ENCODE peak calls at places on chromosomes 13 and 19, in eight cellular contexts. A is ascending aorta, P is left ventricle myocardium inferior, E is IMR-90, M is uterus, N is AG04450, Z is tibial artery, L is PC-3. S is an unnamed sample.

GRCh38 chr13:51945149-51945548 is 66.1 kb downstream of the ATP7B start:
- DNase-seq in L (no peak), N (no peak), Z (no peak), A (no peak), M (no peak), P (no peak), E (no peak), S (no peak)

GRCh38 chr13:48163066-48163465 is 68.2 kb upstream of the MED4 start:
- DNase-seq in Z (no peak), P (no peak), N (no peak), E (no peak), M (no peak), A (no peak), L (no peak), S (no peak)

GRCh38 chr13:30504081-30504480 is 38.3 kb upstream of the HMGB1 start:
- DNase-seq in A (no peak), L (no peak), N (no peak), Z (no peak), E (peak; percentile 31), P (no peak), M (no peak), S (no peak)

GRCh38 chr19:2798158-2798685 is 12.9 kb downstream of the THOP1 start:
- DNase-seq in M (no peak), N (no peak), L (no peak), P (no peak), E (no peak), Z (no peak), A (no peak), S (no peak)

GRCh38 chr19:34957830-34958751 is 5.9 kb downstream of the ZNF792 start:
- DNase-seq in E (no peak), Z (no peak), N (no peak), L (no peak), P (no peak), M (no peak), A (no peak), S (no peak)

GRCh38 chr19:18418725-18419194 is 438 bp upstream of the SSBP4 start:
- DNase-seq in E (no peak), N (no peak), L (no peak), A (peak; percentile 81), P (no peak), Z (peak; percentile 65), M (no peak), S (no peak)

GRCh38 chr19:32924200-32924599 is 47.6 kb downstream of the CEP89 start:
- DNase-seq in L (peak; percentile 40), P (no peak), A (peak; percentile 38), M (no peak), Z (no peak), E (peak; percentile 59), N (peak; percentile 8), S (no peak)

GRCh38 chr13:40672310-40673060 is 6.0 kb upstream of the FOXO1 start:
- DNase-seq in E (peak; percentile 70), Z (no peak), L (peak; percentile 88), P (no peak), A (no peak), M (no peak), N (peak; percentile 15), S (peak; percentile 39)

GRCh38 chr13:48268019-48268418 is 35.0 kb downstream of the ITM2B start:
- DNase-seq in N (no peak), Z (no peak), E (no peak), L (no peak), A (no peak), M (no peak), P (no peak), S (no peak)

DNA sequence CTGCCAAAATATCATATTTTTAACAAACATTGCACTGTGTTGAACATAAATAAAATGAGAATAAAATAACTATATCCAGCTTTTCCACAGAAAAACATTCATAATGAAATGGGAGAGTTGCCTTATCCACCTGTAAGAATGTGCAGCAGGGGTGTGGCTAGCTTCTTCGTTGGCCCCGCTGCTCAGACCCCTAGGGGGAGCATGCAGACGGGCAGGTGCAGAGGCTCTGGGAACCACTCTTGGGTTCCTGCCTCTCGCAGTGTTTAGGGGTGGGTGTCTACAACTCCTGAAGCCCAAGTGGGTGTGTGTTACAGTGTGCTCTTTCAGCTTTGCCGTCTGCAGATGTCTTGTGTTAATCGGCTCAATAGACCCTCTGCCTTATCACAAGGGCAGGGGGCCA is 121.7 kb downstream of the SLITRK5 start:
- DNase-seq in Z (no peak), P (no peak), N (no peak), M (no peak), L (no peak), A (no peak), E (no peak), S (no peak)
- TF ChIP-seq CTCF in Z (no peak), P (no peak), N (no peak), M (no peak), L (no peak), A (no peak), E (no peak), S (no peak)

GRCh38 chr19:53908106-53908932 is 759 bp upstream of the CACNG7 start:
- DNase-seq in E (peak; percentile 40), P (no peak), M (peak; percentile 26), N (peak; percentile 13), A (no peak), Z (no peak), L (peak; percentile 58), S (no peak)

GRCh38 chr19:53907690-53908089 is 1.4 kb upstream of the CACNG7 start:
- DNase-seq in N (no peak), E (no peak), Z (no peak), L (no peak), P (no peak), A (no peak), M (no peak), S (no peak)

GRCh38 chr19:53909471-53910169 is 542 bp downstream of the CACNG7 start:
- DNase-seq in L (no peak), A (no peak), P (no peak), E (no peak), Z (no peak), M (no peak), N (no peak), S (no peak)

GRCh38 chr19:53910170-53910518 is 1.1 kb downstream of the CACNG7 start:
- DNase-seq in A (no peak), E (no peak), L (no peak), P (no peak), Z (no peak), M (no peak), N (no peak), S (no peak)

DNA sequence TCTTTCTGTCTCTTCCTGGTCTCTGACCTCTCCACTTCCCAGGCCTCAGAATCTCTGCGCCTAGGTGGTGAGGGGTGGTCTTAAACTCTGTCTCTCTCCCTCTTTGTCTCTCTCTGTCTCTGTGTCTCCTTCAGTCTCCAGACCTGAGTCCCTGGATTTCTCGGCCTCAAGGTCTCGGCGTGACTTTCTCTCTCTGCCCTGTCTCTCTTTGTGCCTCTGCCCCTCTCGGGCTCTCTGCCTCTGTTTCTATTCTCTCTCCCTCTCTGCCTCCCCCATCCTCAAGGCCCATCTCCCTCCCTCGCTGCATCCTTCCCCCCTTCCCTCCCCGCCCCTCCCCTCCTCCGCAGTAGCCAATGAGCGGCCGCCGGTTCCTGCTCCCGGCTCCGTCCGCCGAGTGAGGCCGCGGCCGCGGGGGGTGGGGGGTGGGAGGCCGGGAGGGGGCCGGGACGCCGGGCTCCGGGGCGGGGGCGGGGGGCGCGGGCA is at the start of gene CACNG7:
- DNase-seq in Z (no peak), E (no peak), L (no peak), M (no peak), A (no peak), N (no peak), P (no peak), S (no peak)
- H3K4me3 ChIP-seq in Z (no peak within 1 kb of the TSS), E (peak within 1 kb of the TSS; percentile 61), L (no peak within 1 kb of the TSS), M (no peak within 1 kb of the TSS), A (peak within 1 kb of the TSS; percentile 26), N (peak within 1 kb of the TSS; percentile 71), P (peak within 1 kb of the TSS; percentile 34), S (peak within 1 kb of the TSS; percentile 22)

GRCh38 chr19:1293782-1294621 is 8.3 kb downstream of the EFNA2 start:
- DNase-seq in P (no peak), M (no peak), N (no peak), L (no peak), A (no peak), Z (no peak), E (no peak), S (no peak)

GRCh38 chr19:1294688-1295087 is 9.0 kb downstream of the EFNA2 start:
- DNase-seq in Z (no peak), P (no peak), N (no peak), A (no peak), E (no peak), L (no peak), M (no peak), S (no peak)

GRCh38 chr19:1291761-1292418 is 6.2 kb downstream of the EFNA2 start:
- DNase-seq in M (no peak), P (no peak), N (no peak), Z (no peak), E (no peak), L (no peak), A (no peak), S (no peak)

GRCh38 chr19:1290699-1291651 is 5.3 kb downstream of the EFNA2 start:
- DNase-seq in L (no peak), P (no peak), A (no peak), M (no peak), E (no peak), Z (no peak), N (no peak), S (no peak)

DNA sequence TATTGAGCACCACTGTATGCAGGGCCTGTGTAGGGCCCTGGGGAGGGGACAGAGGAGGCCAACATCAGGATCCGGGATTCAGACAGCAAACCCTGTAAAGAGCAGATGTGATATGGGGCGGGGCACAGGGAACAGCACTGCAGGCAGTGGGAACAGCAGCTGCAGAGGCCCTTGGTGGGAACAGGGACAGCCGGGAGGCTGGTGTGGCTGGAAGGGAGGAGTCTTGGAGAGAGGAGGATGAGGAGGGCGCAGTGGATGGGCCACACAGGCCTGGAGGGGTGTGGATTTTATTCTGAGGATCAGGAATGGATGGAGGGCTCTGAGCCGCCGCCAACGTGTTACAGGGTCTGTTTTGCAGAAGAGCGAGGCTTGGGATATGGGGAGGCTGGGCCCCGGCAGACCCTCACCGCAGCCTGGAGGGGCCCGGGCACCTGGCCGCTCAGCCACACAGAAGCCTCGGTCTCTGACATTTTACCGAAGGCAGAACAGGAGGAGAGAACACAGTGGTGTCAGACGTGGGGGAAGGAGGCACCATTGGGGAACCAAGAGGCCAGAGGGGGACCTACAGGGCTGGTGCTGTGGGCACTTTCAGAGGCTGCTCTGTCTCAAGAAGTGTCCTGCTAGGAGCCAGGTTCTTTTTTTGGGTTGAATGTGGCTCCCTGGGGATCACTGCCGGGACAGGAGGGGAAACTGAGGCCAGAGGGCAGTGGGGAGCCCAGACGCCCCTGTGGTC is 6.9 kb downstream of the EFNA2 start:
- DNase-seq in E (no peak), M (no peak), L (no peak), P (no peak), N (no peak), A (no peak), Z (no peak), S (no peak)
- H3K27me3 ChIP-seq in E (peaks cover 25% of the 10 kb centered on the region), M (peaks cover 19% of the 10 kb centered on the region), L (peaks cover 28% of the 10 kb centered on the region), P (peaks cover 93% of the 10 kb centered on the region), N (peaks cover 26% of the 10 kb centered on the region), A (peaks cover 18% of the 10 kb centered on the region), Z (no peaks in the 10 kb centered on the region), S (peaks cover 4% of the 10 kb centered on the region)

GRCh38 chr13:37047846-37048245 is 11.6 kb downstream of the SUPT20H start:
- DNase-seq in N (no peak), A (no peak), M (no peak), P (no peak), Z (no peak), L (no peak), E (no peak), S (no peak)

GRCh38 chr13:37046062-37046461 is 13.4 kb downstream of the SUPT20H start:
- DNase-seq in P (no peak), A (no peak), N (no peak), M (no peak), L (no peak), E (no peak), Z (no peak), S (no peak)

GRCh38 chr13:37047032-37047431 is 12.5 kb downstream of the SUPT20H start:
- DNase-seq in A (no peak), P (no peak), M (no peak), Z (no peak), E (no peak), L (no peak), N (no peak), S (no peak)

GRCh38 chr13:37049810-37050209 is 9.7 kb downstream of the SUPT20H start:
- DNase-seq in M (no peak), Z (no peak), A (no peak), N (no peak), E (no peak), L (no peak), P (no peak), S (no peak)
- TF ChIP-seq CTCF in M (no peak), Z (no peak), A (no peak), N (peak; percentile 13), E (no peak), L (peak; percentile 25), P (no peak), S (no peak)